ENCODE peak calls at places on chromosomes 2 and 18, in ten cellular contexts. X, U, T, Z, F, Y, C, W, O and H are unnamed samples.

GRCh38 chr2:52343010-52343409 is 1311.1 kb upstream of the NRXN1 start:
- DNase-seq in U (no peak), C (no peak), Y (no peak), X (no peak), F (no peak), W (no peak), O (no peak), T (no peak), Z (no peak), H (no peak)

GRCh38 chr2:171317492-171318125 is 116.2 kb downstream of the METTL8 start:
- DNase-seq in X (no peak), T (no peak), W (no peak), U (no peak), Y (no peak), Z (no peak), C (no peak), O (no peak), F (no peak), H (no peak)

GRCh38 chr2:64919261-64919660 is 69.9 kb upstream of the SLC1A4 start:
- DNase-seq in X (no peak), U (no peak), F (no peak), C (no peak), W (no peak), Z (no peak), O (no peak), Y (no peak), T (no peak), H (no peak)

GRCh38 chr2:102826904-102827303 is 65.1 kb downstream of the TMEM182 start:
- DNase-seq in T (peak), X (no peak), C (peak), O (no peak), U (no peak), Y (peak), W (no peak), Z (no peak), F (no peak), H (peak)

GRCh38 chr18:74456017-74456408 is 1.1 kb downstream of the DIPK1C start:
- DNase-seq in U (no peak), F (no peak), Y (no peak), C (no peak), Z (no peak), X (no peak), O (no peak), W (no peak), T (no peak), H (no peak)

GRCh38 chr2:188181439-188181838 is 110.2 kb upstream of the GULP1 start:
- DNase-seq in F (no peak), X (no peak), T (no peak), W (no peak), Y (no peak), Z (no peak), C (no peak), O (no peak), U (no peak), H (no peak)

GRCh38 chr2:230661072-230661957 is 51.3 kb upstream of the CAB39 start:
- DNase-seq in O (no peak), U (no peak), Z (no peak), F (peak), C (no peak), X (no peak), T (no peak), Y (no peak), W (no peak), H (no peak)

GRCh38 chr2:238407566-238407965 is 19.2 kb upstream of the ASB1 start:
- DNase-seq in Y (no peak), W (no peak), C (no peak), X (no peak), F (no peak), Z (no peak), T (no peak), O (no peak), U (no peak), H (no peak)

GRCh38 chr18:47166235-47166634 is 9.9 kb downstream of the IER3IP1 start:
- DNase-seq in O (no peak), U (no peak), W (no peak), Z (no peak), F (no peak), C (no peak), X (no peak), Y (no peak), T (no peak), H (no peak)

GRCh38 chr2:206556357-206556949 is 85.8 kb upstream of the FAM237A start:
- DNase-seq in C (peak), U (no peak), W (no peak), T (peak), F (no peak), Y (no peak), O (no peak), X (no peak), Z (no peak), H (no peak)

GRCh38 chr2:96167407-96168013 is 22.3 kb upstream of the DUSP2 start:
- DNase-seq in F (no peak), O (no peak), U (no peak), Z (no peak), C (no peak), T (no peak), Y (no peak), W (no peak), X (no peak), H (no peak)

GRCh38 chr2:215022418-215022817 is 116.0 kb downstream of the ABCA12 start:
- DNase-seq in X (peak), O (no peak), F (no peak), T (peak), C (no peak), U (no peak), Y (no peak), Z (no peak), W (no peak), H (no peak)

GRCh38 chr2:150619607-150620330 is 132.3 kb upstream of the RND3 start:
- DNase-seq in F (no peak), X (no peak), C (no peak), Y (no peak), Z (no peak), W (no peak), U (no peak), O (no peak), T (peak), H (peak)